ENCODE peak calls at places on chromosomes 6 and 20, in five cellular contexts. U is HT1080, N is T follicular helper cell, T is NCI-H524 treated with DMSO at 0.1 percent for 48 hours, L is NCI-H2171 treated with DMSO at 0.1 percent for 48 hours. I is an unnamed sample.

GRCh38 chr6:151209071-151209831 is 30.5 kb upstream of the AKAP12 start:
- DNase-seq in U (peak), N (no peak), T (no peak), L (peak), I (peak)

GRCh38 chr6:107666084-107666981 is 157.8 kb downstream of the SCML4 start:
- DNase-seq in U (peak), N (no peak), T (peak), L (peak), I (peak)

GRCh38 chr20:57130160-57130772 is 136.2 kb downstream of the BMP7 start:
- DNase-seq in U (no peak), N (no peak), T (no peak), L (no peak), I (peak)

GRCh38 chr6:3414704-3415453 is 42.0 kb downstream of the SLC22A23 start:
- DNase-seq in U (peak), N (no peak), T (no peak), L (no peak), I (peak)

GRCh38 chr6:108874470-108875160 is 26.4 kb downstream of the ARMC2 start:
- DNase-seq in U (no peak), N (no peak), T (no peak), L (no peak), I (peak)

GRCh38 chr20:38961530-38962043 is 557 bp upstream of the DHX35 start:
- DNase-seq in U (peak), N (no peak), T (no peak), L (no peak), I (no peak)

GRCh38 chr6:26240157-26240980 is 124.6 kb upstream of the BTN3A2 start:
- DNase-seq in U (no peak), N (peak), T (no peak), L (no peak), I (peak)

GRCh38 chr20:38498909-38499308 is 26.3 kb downstream of the RALGAPB start:
- DNase-seq in U (peak), N (no peak), T (no peak), L (no peak), I (no peak)

GRCh38 chr6:117169781-117170281 is 95.5 kb upstream of the VGLL2 start:
- DNase-seq in U (peak), N (no peak), T (no peak), L (no peak), I (no peak)

GRCh38 chr6:83872386-83873118 is 13.1 kb downstream of the CYB5R4 start:
- DNase-seq in U (peak), N (no peak), T (no peak), L (no peak), I (no peak)

GRCh38 chr6:116779569-116780164 is 14.1 kb upstream of the FAM162B start:
- DNase-seq in U (peak), N (no peak), T (no peak), L (peak), I (peak)

GRCh38 chr20:3751664-3752385 is 15.7 kb downstream of the ADISSP start:
- DNase-seq in U (no peak), N (peak), T (no peak), L (peak), I (peak)

GRCh38 chr20:46108435-46108841 is 9.7 kb upstream of the CD40 start:
- DNase-seq in U (no peak), N (no peak), T (no peak), L (no peak), I (no peak)

GRCh38 chr6:21208114-21208795 is 385.3 kb upstream of the SOX4 start:
- DNase-seq in U (no peak), N (no peak), T (no peak), L (no peak), I (no peak)

GRCh38 chr6:169801396-169802160 is 50.2 kb downstream of the ERMARD start:
- DNase-seq in U (no peak), N (no peak), T (no peak), L (no peak), I (no peak)

GRCh38 chr6:7086488-7086887 is 21.3 kb upstream of the RREB1 start:
- DNase-seq in U (peak), N (peak), T (no peak), L (no peak), I (no peak)

GRCh38 chr20:35743693-35744491 is 1.8 kb upstream of the RBM39 start:
- DNase-seq in U (no peak), N (no peak), T (no peak), L (no peak), I (no peak)

GRCh38 chr6:16471898-16472297 is 233.5 kb downstream of the GMPR start:
- DNase-seq in U (no peak), N (no peak), T (no peak), L (no peak), I (no peak)

GRCh38 chr6:154938245-154938583 is 56.9 kb upstream of the TIAM2 start:
- DNase-seq in U (no peak), N (no peak), T (no peak), L (peak), I (no peak)

GRCh38 chr6:13508711-13509705 is 21.6 kb upstream of the GFOD1 start:
- DNase-seq in U (no peak), N (no peak), T (no peak), L (no peak), I (no peak)

GRCh38 chr6:138088307-138088744 is 18.9 kb downstream of the PERP start:
- DNase-seq in U (peak), N (no peak), T (no peak), L (no peak), I (peak)

GRCh38 chr6:113901482-113901881 is 44.3 kb downstream of the MARCKS start:
- DNase-seq in U (no peak), N (no peak), T (no peak), L (no peak), I (no peak)

GRCh38 chr6:110875548-110876169 is 1.1 kb downstream of the AMD1 start:
- DNase-seq in U (peak), N (peak), T (no peak), L (peak), I (peak)

GRCh38 chr6:149149682-149150081 is 167.8 kb upstream of the TAB2 start:
- DNase-seq in U (no peak), N (no peak), T (no peak), L (no peak), I (no peak)

GRCh38 chr20:14687317-14687716 is 349.9 kb upstream of the FLRT3 start:
- DNase-seq in U (peak), N (no peak), T (no peak), L (no peak), I (no peak)

GRCh38 chr6:151096691-151097090 is 143.1 kb upstream of the AKAP12 start:
- DNase-seq in U (no peak), N (no peak), T (no peak), L (no peak), I (no peak)

GRCh38 chr6:52546678-52547077 is 30.2 kb downstream of the TRAM2 start:
- DNase-seq in U (no peak), N (no peak), T (no peak), L (no peak), I (no peak)

GRCh38 chr6:25278914-25279747 is at the start of gene CARMIL1:
- DNase-seq in U (peak), N (peak), T (peak), L (peak), I (peak)

GRCh38 chr6:40485795-40486194 is 101.4 kb downstream of the LRFN2 start:
- DNase-seq in U (no peak), N (no peak), T (peak), L (peak), I (no peak)

GRCh38 chr6:90650041-90650948 is 63.4 kb upstream of the MAP3K7 start:
- DNase-seq in U (no peak), N (no peak), T (no peak), L (no peak), I (no peak)

GRCh38 chr6:149275621-149276020 is 41.9 kb upstream of the TAB2 start:
- DNase-seq in U (no peak), N (no peak), T (no peak), L (no peak), I (no peak)

GRCh38 chr6:17910178-17910577 is 77.3 kb downstream of the KIF13A start:
- DNase-seq in U (no peak), N (no peak), T (no peak), L (no peak), I (no peak)

I was measured in hepatocyte.